ENCODE peak calls at places on chromosomes 3 and 15, in eight cellular contexts. S is 8988T, B is GM20000, P is DMS 273 treated with DMSO at 0.1 percent for 48 hours, H is amniotic epithelial cell, E is A172, C is NCI-H1694, A is GM04503. V is an unnamed sample.

GRCh38 chr15:49232407-49232806 is 62.4 kb downstream of the GALK2 start:
- DNase-seq in A (no peak), E (no peak), B (no peak), P (no peak), S (no peak), H (no peak), C (no peak), V (no peak)

GRCh38 chr15:100602822-100603393 is 519 bp downstream of the ASB7 start:
- DNase-seq in B (peak; percentile 35), A (no peak), E (no peak), P (no peak), H (peak; percentile 29), C (no peak), S (no peak), V (no peak)

GRCh38 chr3:138441742-138442141 is 7.3 kb downstream of the ESYT3 start:
- DNase-seq in A (no peak), E (peak; percentile 51), S (no peak), B (no peak), C (no peak), P (no peak), H (peak; percentile 79), V (no peak)

GRCh38 chr15:68334661-68335124 is 57.1 kb downstream of the FEM1B start:
- DNase-seq in S (no peak), H (peak; percentile 75), B (no peak), E (peak; percentile 70), P (no peak), C (no peak), A (peak; percentile 75), V (no peak)

GRCh38 chr3:39127296-39127906 is 19.9 kb downstream of the TTC21A start:
- DNase-seq in B (no peak), E (no peak), C (no peak), S (no peak), A (no peak), H (no peak), P (no peak), V (no peak)

GRCh38 chr3:53796161-53796560 is 50.1 kb downstream of the CHDH start:
- DNase-seq in C (peak; percentile 30), B (no peak), P (peak; percentile 13), S (no peak), H (no peak), A (no peak), E (no peak), V (no peak)

GRCh38 chr3:45426161-45426560 is 37.8 kb downstream of the LARS2 start:
- DNase-seq in P (no peak), B (no peak), C (no peak), E (no peak), H (no peak), A (no peak), S (no peak), V (no peak)

GRCh38 chr15:56325186-56325585 is 40.0 kb upstream of the TEX9 start:
- DNase-seq in E (peak; percentile 5), C (no peak), B (no peak), A (peak; percentile 57), H (peak; percentile 44), S (no peak), P (no peak), V (no peak)

GRCh38 chr3:117553461-117553860 is 843.9 kb downstream of the TUSC7 start:
- DNase-seq in C (no peak), A (no peak), P (no peak), S (no peak), B (no peak), H (peak; percentile 41), E (no peak), V (no peak)

GRCh38 chr3:99774467-99774866 is 43.2 kb upstream of the CMSS1 start:
- DNase-seq in C (no peak), E (peak; percentile 67), H (peak; percentile 85), P (no peak), A (peak; percentile 61), B (peak; percentile 18), S (no peak), V (no peak)

GRCh38 chr15:39172380-39173281 is 408.2 kb upstream of the THBS1 start:
- DNase-seq in P (no peak), E (peak; percentile 35), A (no peak), H (no peak), B (peak; percentile 12), S (no peak), C (no peak), V (no peak)

GRCh38 chr15:43105077-43105769 is 615 bp downstream of the UBR1 start:
- DNase-seq in H (no peak), E (peak; percentile 9), B (peak; percentile 25), A (no peak), C (no peak), P (no peak), S (no peak), V (no peak)

GRCh38 chr15:67531379-67532059 is 10.6 kb downstream of the C15orf61 start:
- DNase-seq in P (no peak), H (peak; percentile 78), B (no peak), C (no peak), A (no peak), E (peak; percentile 25), S (no peak), V (no peak)

GRCh38 chr3:42498034-42498433 is 4.4 kb upstream of the VIPR1 start:
- DNase-seq in B (no peak), A (no peak), S (no peak), E (no peak), P (no peak), C (no peak), H (no peak), V (no peak)

GRCh38 chr3:190585771-190586630 is 72.1 kb downstream of the IL1RAP start:
- DNase-seq in A (peak; percentile 83), P (no peak), H (peak; percentile 96), S (peak; percentile 29), C (no peak), E (peak; percentile 96), B (no peak), V (peak; percentile 84)

GRCh38 chr3:111690242-111690641 is 95.1 kb upstream of the ZBED2 start:
- DNase-seq in P (no peak), E (peak; percentile 52), C (no peak), B (peak; percentile 30), A (no peak), S (no peak), H (peak; percentile 84), V (peak; percentile 15)

GRCh38 chr15:95845862-95846515 is 484.5 kb upstream of the NR2F2 start:
- DNase-seq in H (peak; percentile 68), C (no peak), E (no peak), P (no peak), S (no peak), B (no peak), A (no peak), V (no peak)

GRCh38 chr15:48781481-48782081 is 29.3 kb downstream of the CEP152 start:
- DNase-seq in E (no peak), H (no peak), C (no peak), S (no peak), B (no peak), P (no peak), A (no peak), V (no peak)

GRCh38 chr3:170414202-170414663 is 4.4 kb upstream of the CLDN11 start:
- DNase-seq in B (peak; percentile 79), C (peak; percentile 92), A (peak; percentile 96), S (no peak), H (peak; percentile 96), E (peak; percentile 89), P (peak; percentile 57), V (peak; percentile 72)